ENCODE peak calls at places on chromosomes 16 and 17, in four cellular contexts. E, V, J and Y are unnamed samples.

GRCh38 chr17:55584055-55584685 is 72.9 kb upstream of the SMIM36 start:
- DNase-seq in E (peak), J (no peak), V (no peak), Y (no peak)

GRCh38 chr16:1859650-1860049 is 12.3 kb downstream of the MEIOB start:
- DNase-seq in V (no peak), E (no peak), J (no peak), Y (no peak)

GRCh38 chr16:3780570-3780969 is 63.2 kb upstream of the TRAP1 start:
- DNase-seq in J (peak), E (peak), V (no peak), Y (peak)

GRCh38 chr17:59647288-59647687 is 27.6 kb downstream of the CLTC start:
- DNase-seq in E (no peak), V (no peak), J (no peak), Y (no peak)

GRCh38 chr16:19184823-19185509 is 16.9 kb downstream of the SYT17 start:
- DNase-seq in E (no peak), J (no peak), V (no peak), Y (no peak)

GRCh38 chr17:82830249-82830661 is 9.6 kb downstream of the ZNF750 start:
- DNase-seq in J (no peak), E (no peak), V (no peak), Y (no peak)

GRCh38 chr17:413706-414440 is 61.3 kb upstream of the RPH3AL start:
- DNase-seq in V (no peak), J (no peak), E (no peak), Y (peak)

GRCh38 chr16:29662000-29662728 is 883 bp upstream of the SPN start:
- DNase-seq in V (peak), J (no peak), E (no peak), Y (no peak)

GRCh38 chr17:19346351-19347255 is 15.9 kb downstream of the B9D1 start:
- DNase-seq in V (no peak), J (no peak), E (peak), Y (no peak)